ENCODE peak calls at places on chromosomes 12 and 14, in four cellular contexts. U is right cardiac atrium; A is activated CD8-positive, alpha-beta memory T cell treated with anti-CD3 and anti-CD28 coated beads, Interleukin-2, amount 50 U/mL, for 48 hours; B is NCI-H1417 treated with DMSO at 0.1 percent for 48 hours. V is an unnamed sample.

GRCh38 chr12:795305-795704 is 42.9 kb downstream of the WNK1 start:
- DNase-seq in B (no peak), A (peak), U (no peak), V (no peak)

GRCh38 chr14:50290306-50290705 is 21.7 kb downstream of the L2HGDH start:
- DNase-seq in A (no peak), U (no peak), B (no peak), V (no peak)

GRCh38 chr12:132018193-132018916 is 68.6 kb downstream of the EP400 start:
- DNase-seq in U (no peak), B (no peak), A (no peak), V (no peak)

GRCh38 chr12:113424915-113425823 is 3.0 kb downstream of the SDSL start:
- DNase-seq in A (peak), B (no peak), U (no peak), V (peak)

GRCh38 chr14:55031190-55031589 is 4.2 kb downstream of the SOCS4 start:
- DNase-seq in U (no peak), B (no peak), A (no peak), V (no peak)

GRCh38 chr14:91246051-91246852 is 1.7 kb upstream of the GPR68 start:
- DNase-seq in U (no peak), B (no peak), A (peak), V (peak)

GRCh38 chr14:21091784-21092146 is 6.7 kb downstream of the ZNF219 start:
- DNase-seq in B (no peak), U (no peak), A (no peak), V (peak)

GRCh38 chr14:69539631-69540410 is 34.9 kb downstream of the CCDC177 start:
- DNase-seq in A (no peak), B (no peak), U (peak), V (no peak)

GRCh38 chr12:104677441-104678089 is 220.8 kb downstream of the CHST11 start:
- DNase-seq in U (no peak), A (no peak), B (no peak), V (no peak)

GRCh38 chr14:52883658-52884057 is 67.2 kb downstream of the FERMT2 start:
- DNase-seq in A (no peak), B (no peak), U (no peak), V (no peak)

GRCh38 chr14:50924848-50925247 is 19.4 kb downstream of the PYGL start:
- DNase-seq in A (no peak), B (no peak), U (no peak), V (no peak)

GRCh38 chr12:118185602-118186397 is 49.9 kb downstream of the PEBP1 start:
- DNase-seq in U (no peak), B (no peak), A (no peak), V (no peak)

GRCh38 chr12:25585021-25585523 is 32.0 kb upstream of the LMNTD1 start:
- DNase-seq in B (no peak), A (no peak), U (peak), V (no peak)

GRCh38 chr12:62726471-62726980 is 208.4 kb downstream of the PPM1H start:
- DNase-seq in B (no peak), U (no peak), A (no peak), V (no peak)

GRCh38 chr12:21562859-21563258 is 36.8 kb downstream of the SPX start:
- DNase-seq in A (no peak), B (no peak), U (no peak), V (no peak)

GRCh38 chr12:47222960-47223847 is 143.4 kb upstream of the AMIGO2 start:
- DNase-seq in U (no peak), B (no peak), A (no peak), V (no peak)

GRCh38 chr14:71651228-71651627 is 281.0 kb upstream of the RGS6 start:
- DNase-seq in A (no peak), B (no peak), U (no peak), V (no peak)

GRCh38 chr12:96883571-96883970 is 23.5 kb upstream of the NEDD1 start:
- DNase-seq in U (no peak), A (no peak), B (no peak), V (no peak)

GRCh38 chr12:64142382-64142781 is 79.7 kb downstream of the KICS2 start:
- DNase-seq in A (no peak), U (no peak), B (no peak), V (no peak)

GRCh38 chr12:123013185-123014095 is 33.0 kb downstream of the ARL6IP4 start:
- DNase-seq in A (no peak), B (no peak), U (no peak), V (no peak)

GRCh38 chr14:74611672-74612345 is at the start of gene LTBP2:
- DNase-seq in U (no peak), A (peak), B (no peak), V (peak)

GRCh38 chr14:49505026-49505766 is 81.0 kb downstream of the RPS29 start:
- DNase-seq in A (no peak), U (no peak), B (no peak), V (no peak)

GRCh38 chr14:90319634-90320541 is 11.9 kb downstream of the NRDE2 start:
- DNase-seq in U (no peak), A (no peak), B (no peak), V (no peak)

GRCh38 chr14:57583396-57583795 is 89.7 kb upstream of the CCDC198 start:
- DNase-seq in A (no peak), B (no peak), U (no peak), V (no peak)

GRCh38 chr12:77324763-77325468 is 259.5 kb upstream of the E2F7 start:
- DNase-seq in A (peak), U (peak), B (peak), V (peak)

GRCh38 chr12:49809369-49810158 is 18.6 kb downstream of the NCKAP5L start:
- DNase-seq in B (no peak), U (peak), A (no peak), V (no peak)

V was measured in spleen.